ENCODE peak calls at places on chromosome 11, in nine cellular contexts. X, C, Z, I, R, O, G, K and F are unnamed samples. For H3K27me3, the result is how much of the 10 kb centered on the place peaks cover.

GRCh38 chr11:1223346-1224108 is 661 bp downstream of the MUC5B start:
- DNase-seq in X (peak), C (no peak), Z (no peak), I (peak), R (no peak), O (no peak), G (peak), K (peak), F (peak)

GRCh38 chr11:2748814-2749554 is 49.2 kb upstream of the KCNQ1OT1 start:
- DNase-seq in X (peak), C (no peak), Z (no peak), I (no peak), R (no peak), O (no peak), G (peak), K (no peak), F (peak)

GRCh38 chr11:27735281-27735680 is 35.0 kb upstream of the BDNF start:
- DNase-seq in X (no peak), C (no peak), Z (no peak), I (no peak), R (no peak), O (no peak), G (no peak), K (no peak), F (no peak)

GRCh38 chr11:110735431-110736157 is 23.4 kb upstream of the ARHGAP20 start:
- DNase-seq in X (no peak), C (no peak), Z (no peak), I (no peak), R (no peak), O (no peak), G (no peak), K (no peak), F (no peak)

GRCh38 chr11:75303544-75304224 is 47.8 kb downstream of the ARRB1 start:
- DNase-seq in X (peak), C (no peak), Z (no peak), I (peak), R (no peak), O (no peak), G (no peak), K (no peak), F (no peak)

GRCh38 chr11:126355324-126355925 is at the start of gene ST3GAL4:
- DNase-seq in X (peak), C (peak), Z (peak), I (peak), R (peak), O (peak), G (peak), K (peak), F (peak)

GRCh38 chr11:1083621-1084551 is 9.2 kb downstream of the MUC2 start:
- DNase-seq in X (peak), C (no peak), Z (no peak), I (no peak), R (no peak), O (no peak), G (peak), K (no peak), F (peak)

GRCh38 chr11:4102711-4103110 is 8.1 kb downstream of the RRM1 start:
- DNase-seq in X (no peak), C (no peak), Z (no peak), I (no peak), R (no peak), O (no peak), G (no peak), K (no peak), F (no peak)

GRCh38 chr11:130523609-130524008 is 75.2 kb downstream of the ADAMTS15 start:
- DNase-seq in X (peak), C (no peak), Z (no peak), I (peak), R (no peak), O (peak), G (no peak), K (peak), F (no peak)

GRCh38 chr11:2394818-2395105 is 5.8 kb upstream of the TSSC4 start:
- DNase-seq in X (no peak), C (no peak), Z (no peak), I (no peak), R (no peak), O (no peak), G (no peak), K (no peak), F (no peak)

GRCh38 chr11:84524422-84525051 is 1102.6 kb downstream of the DLG2 start:
- DNase-seq in X (no peak), C (peak), Z (peak), I (no peak), R (no peak), O (peak), G (no peak), K (peak), F (no peak)

GRCh38 chr11:118049771-118050170 is 27.1 kb upstream of the TMPRSS4 start:
- DNase-seq in X (no peak), C (no peak), Z (no peak), I (no peak), R (no peak), O (no peak), G (no peak), K (no peak), F (no peak)

GRCh38 chr11:121341609-121342008 is 49.0 kb downstream of the SC5D start:
- DNase-seq in X (no peak), C (no peak), Z (no peak), I (no peak), R (no peak), O (no peak), G (no peak), K (no peak), F (no peak)

GRCh38 chr11:4025248-4025956 is 69.2 kb upstream of the RRM1 start:
- DNase-seq in X (no peak), C (no peak), Z (no peak), I (no peak), R (no peak), O (peak), G (no peak), K (no peak), F (no peak)

GRCh38 chr11:13051257-13051656 is 42.1 kb downstream of the RASSF10 start:
- DNase-seq in X (no peak), C (no peak), Z (no peak), I (no peak), R (no peak), O (no peak), G (no peak), K (peak), F (no peak)

GRCh38 chr11:13054278-13054677 is 45.2 kb downstream of the RASSF10 start:
- DNase-seq in X (no peak), C (no peak), Z (no peak), I (no peak), R (no peak), O (no peak), G (no peak), K (peak), F (no peak)

GRCh38 chr11:13052130-13052541 is 43.0 kb downstream of the RASSF10 start:
- DNase-seq in X (no peak), C (no peak), Z (no peak), I (no peak), R (no peak), O (no peak), G (no peak), K (peak), F (no peak)

GRCh38 chr11:13053255-13053917 is 44.3 kb downstream of the RASSF10 start:
- DNase-seq in X (no peak), C (no peak), Z (no peak), I (no peak), R (no peak), O (no peak), G (no peak), K (no peak), F (no peak)

GRCh38 chr11:13055200-13055599 is 46.1 kb downstream of the RASSF10 start:
- DNase-seq in X (no peak), C (no peak), Z (no peak), I (no peak), R (no peak), O (no peak), G (no peak), K (no peak), F (no peak)
- H3K27me3 ChIP-seq in X (under half), C (under half), Z (under half), I (under half), R (under half), O (under half), G (under half), K (under half), F (under half)

GRCh38 chr11:125166347-125166841 is 1.8 kb downstream of the PKNOX2 start:
- DNase-seq in X (peak), C (no peak), Z (no peak), I (peak), R (no peak), O (no peak), G (no peak), K (no peak), F (no peak)

GRCh38 chr11:125165111-125165663 is 636 bp downstream of the PKNOX2 start:
- DNase-seq in X (peak), C (peak), Z (no peak), I (peak), R (no peak), O (peak), G (no peak), K (peak), F (no peak)

GRCh38 chr11:125164422-125165110 is at the start of gene PKNOX2:
- DNase-seq in X (peak), C (peak), Z (peak), I (peak), R (peak), O (peak), G (peak), K (peak), F (peak)

GRCh38 chr11:125166903-125167291 is 2.3 kb downstream of the PKNOX2 start:
- DNase-seq in X (peak), C (no peak), Z (no peak), I (no peak), R (no peak), O (no peak), G (no peak), K (no peak), F (no peak)

DNA sequence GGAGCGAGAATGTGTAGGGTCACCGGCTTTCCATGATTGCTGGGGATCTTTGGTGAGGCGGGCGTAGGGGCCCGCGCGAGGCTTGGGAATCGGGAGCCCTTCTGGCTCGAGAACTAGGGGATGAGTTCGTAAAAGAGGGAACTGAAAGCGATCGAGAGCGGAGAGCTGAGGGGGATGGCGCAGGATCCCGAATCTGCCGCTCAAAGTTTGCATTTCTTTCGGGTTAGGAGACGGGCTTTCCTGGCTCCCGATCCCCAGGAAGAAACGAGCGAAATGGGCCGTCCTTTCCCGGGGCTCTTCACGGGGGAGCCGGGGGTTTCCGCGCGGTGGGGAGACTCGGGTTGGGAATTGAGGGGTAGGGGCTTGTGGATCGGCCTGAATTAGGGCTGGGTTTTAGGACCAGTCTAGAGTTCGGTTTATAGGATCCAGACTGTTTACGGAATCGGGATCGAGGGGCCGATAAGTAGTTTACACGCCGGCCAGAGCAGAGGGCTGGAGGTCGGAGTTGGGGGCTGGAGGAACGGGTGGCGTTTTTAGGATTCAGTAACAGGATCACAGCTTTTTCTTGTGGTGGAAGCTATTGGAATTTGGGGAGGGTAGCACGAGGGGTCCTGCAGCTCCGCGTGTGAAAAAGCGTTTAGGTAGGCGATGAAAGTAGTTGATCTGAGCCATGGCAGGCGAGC is 1.3 kb downstream of the PKNOX2 start:
- DNase-seq in X (peak), C (peak), Z (no peak), I (no peak), R (no peak), O (peak), G (no peak), K (no peak), F (no peak)
- H3K27me3 ChIP-seq in X (under half), C (under half), Z (under half), I (under half), R (under half), O (under half), G (under half), K (under half), F (under half)

GRCh38 chr11:18789942-18790341 is 1.7 kb downstream of the PTPN5 start:
- DNase-seq in X (no peak), C (no peak), Z (no peak), I (no peak), R (no peak), O (no peak), G (no peak), K (no peak), F (no peak)
- H3K27me3 ChIP-seq in X (under half), C (half or more), Z (under half), I (under half), R (under half), O (under half), G (under half), K (under half), F (under half)

GRCh38 chr11:20000022-20000392 is 160.3 kb downstream of the DBX1 start:
- DNase-seq in X (no peak), C (no peak), Z (no peak), I (no peak), R (no peak), O (no peak), G (no peak), K (no peak), F (no peak)
- H3K27me3 ChIP-seq in X (under half), C (under half), Z (under half), I (under half), R (under half), O (under half), G (under half), K (under half), F (under half)

GRCh38 chr11:34531663-34532062 is 18.1 kb upstream of the ELF5 start:
- DNase-seq in X (no peak), C (no peak), Z (no peak), I (no peak), R (no peak), O (no peak), G (no peak), K (peak), F (no peak)

GRCh38 chr11:34537636-34538035 is 24.0 kb upstream of the ELF5 start:
- DNase-seq in X (no peak), C (no peak), Z (no peak), I (peak), R (no peak), O (no peak), G (no peak), K (peak), F (no peak)

GRCh38 chr11:34534826-34535225 is 21.2 kb upstream of the ELF5 start:
- DNase-seq in X (no peak), C (no peak), Z (no peak), I (no peak), R (no peak), O (no peak), G (no peak), K (no peak), F (no peak)

DNA sequence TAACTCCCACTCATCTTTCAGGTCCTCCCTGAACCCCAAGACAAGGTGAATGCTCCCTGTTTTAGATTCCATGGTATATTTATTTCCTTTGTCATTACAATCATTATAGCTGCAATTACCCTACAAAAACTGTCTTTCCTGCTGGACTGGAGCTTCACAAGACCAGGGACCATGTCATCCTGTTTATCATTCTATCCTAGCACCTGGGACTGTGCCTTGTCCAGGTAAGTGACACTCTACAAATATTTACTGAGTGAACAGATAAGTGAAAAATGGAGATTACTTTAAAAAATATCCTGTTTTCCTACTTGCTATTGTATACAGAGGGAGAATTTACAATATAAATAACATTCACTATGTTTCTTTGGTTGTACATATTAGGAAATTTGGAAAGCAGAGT is 22.5 kb upstream of the ELF5 start:
- DNase-seq in X (no peak), C (no peak), Z (no peak), I (no peak), R (no peak), O (no peak), G (no peak), K (peak), F (no peak)
- H3K27me3 ChIP-seq in X (under half), C (under half), Z (under half), I (under half), R (under half), O (under half), G (under half), K (under half), F (under half)

DNA sequence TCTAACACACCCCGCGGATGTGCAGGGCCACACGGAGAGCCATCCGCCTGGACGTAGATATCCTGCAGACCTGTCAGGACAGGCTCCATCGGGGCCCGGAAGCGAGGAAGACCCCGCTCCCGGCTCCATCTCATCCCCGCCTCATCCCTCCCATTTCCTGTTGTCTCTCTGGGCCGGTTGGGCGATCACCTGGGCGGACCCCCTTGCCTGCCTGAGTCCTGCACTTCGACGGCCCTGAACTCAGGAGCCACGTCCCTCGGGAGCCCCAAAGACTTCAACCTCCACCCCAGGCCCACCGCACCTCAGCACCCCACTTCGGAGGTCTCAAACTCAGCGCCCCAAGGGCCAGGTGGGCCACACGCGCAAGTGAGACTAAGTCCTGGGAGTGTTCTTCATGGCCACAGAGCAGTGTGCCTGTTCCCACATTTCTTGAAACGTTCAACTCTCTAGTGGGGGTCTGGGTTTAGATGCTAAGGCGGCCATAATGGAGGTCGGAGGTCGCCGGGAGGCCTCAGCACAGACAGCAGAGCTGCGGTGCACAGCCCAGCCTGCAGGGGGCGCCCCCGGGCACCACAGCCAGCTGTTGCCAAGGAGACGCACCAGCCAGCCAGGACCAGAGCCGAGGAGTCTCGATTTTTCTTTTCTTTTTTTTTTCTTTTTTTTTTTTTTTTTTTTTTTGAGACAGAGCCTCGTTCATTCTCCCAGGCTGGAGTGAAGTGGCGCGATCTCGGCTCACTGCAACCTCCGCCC is 26.0 kb upstream of the FADD start:
- DNase-seq in X (no peak), C (no peak), Z (peak), I (peak), R (peak), O (no peak), G (no peak), K (peak), F (peak)
- H3K27me3 ChIP-seq in X (under half), C (under half), Z (under half), I (under half), R (under half), O (under half), G (under half), K (under half), F (under half)

DNA sequence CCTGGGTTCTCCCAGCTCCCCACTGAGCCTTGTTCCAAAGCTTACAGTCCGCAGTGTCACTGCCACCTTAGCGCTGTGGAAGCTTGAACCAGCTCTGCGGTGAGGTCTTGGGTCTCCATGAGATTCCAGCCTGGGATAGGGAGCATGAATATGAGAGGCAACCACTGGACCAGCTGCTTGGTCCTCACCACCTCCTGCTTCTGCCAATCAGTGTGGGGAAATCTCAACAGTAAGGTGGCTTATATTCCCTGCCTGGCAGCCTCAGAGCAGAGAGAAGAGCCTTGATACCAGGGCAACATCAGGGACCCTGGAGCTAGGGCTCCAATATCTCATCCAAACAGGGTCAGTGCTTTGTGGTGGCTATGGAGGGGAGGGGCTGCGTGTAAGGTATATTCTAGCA is 912 bp downstream of the CD44 start:
- DNase-seq in X (no peak), C (no peak), Z (no peak), I (no peak), R (no peak), O (no peak), G (no peak), K (peak), F (no peak)
- H3K27me3 ChIP-seq in X (under half), C (under half), Z (under half), I (half or more), R (under half), O (under half), G (under half), K (under half), F (under half)

GRCh38 chr11:134581121-134581626 is 169.1 kb upstream of the B3GAT1 start:
- DNase-seq in X (peak), C (no peak), Z (no peak), I (no peak), R (no peak), O (no peak), G (no peak), K (no peak), F (no peak)
- H3K27me3 ChIP-seq in X (under half), C (under half), Z (under half), I (half or more), R (under half), O (under half), G (under half), K (under half), F (under half)

DNA sequence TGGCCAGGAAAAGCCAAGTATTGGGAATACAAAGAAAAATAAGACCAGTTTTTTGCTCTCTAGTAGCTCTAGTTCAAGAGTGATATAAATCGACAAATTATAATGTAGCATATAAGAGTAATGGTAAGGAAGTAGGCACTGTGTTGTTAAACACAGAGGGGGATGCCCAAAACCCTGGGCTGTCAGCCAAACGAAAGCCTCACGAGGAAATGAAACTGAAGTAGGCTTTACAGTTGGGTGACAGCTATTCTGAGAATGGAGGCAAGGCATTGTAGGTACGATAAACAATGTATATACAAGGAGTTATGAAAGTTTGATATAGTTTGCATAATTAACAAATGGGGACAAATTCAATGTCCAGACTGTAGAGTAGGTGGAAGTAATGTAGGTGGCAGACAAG is 176.4 kb downstream of the FAM181B start:
- DNase-seq in X (peak), C (no peak), Z (no peak), I (no peak), R (no peak), O (no peak), G (no peak), K (no peak), F (peak)
- H3K27me3 ChIP-seq in X (under half), C (under half), Z (under half), I (under half), R (under half), O (under half), G (under half), K (under half), F (under half)

GRCh38 chr11:65013692-65014145 is 241 bp upstream of the ARL2 start:
- DNase-seq in X (peak), C (peak), Z (peak), I (peak), R (peak), O (peak), G (peak), K (peak), F (peak)
- H3K27me3 ChIP-seq in X (under half), C (under half), Z (under half), I (under half), R (under half), O (under half), G (under half), K (under half), F (under half)